ENCODE peak calls at places on chromosomes 12 and 14, in nine cellular contexts. One of them, this sample, is unnamed.
A peak's percentile ranks its signal among the peaks of the same experiment; 100 is the strongest.

GRCh38 chr12:106113446-106114083 is 25.2 kb downstream of the NUAK1 start:
- DNase-seq in RCC 7860: no peak
- DNase-seq in left ventricle myocardium superior: no peak
- DNase-seq in SW480: no peak
- DNase-seq in cardiac fibroblast: no peak
- DNase-seq in A549: no peak
- DNase-seq in NCI-H774: no peak
- DNase-seq in stimulated activated CD8-positive, alpha-beta memory T cell treated with anti-CD3 and anti-CD28 coated beads, Interleukin-7, amount 100 ng/mL, for 24 hours: no peak
- DNase-seq in fibroblast of the aortic adventitia: peak; percentile 72
- DNase-seq in this sample: no peak

GRCh38 chr14:37594916-37595808 is at the start of the genes FOXA1 and TTC6:
- DNase-seq in RCC 7860: peak; percentile 24
- DNase-seq in left ventricle myocardium superior: no peak
- DNase-seq in SW480: peak; percentile 71
- DNase-seq in cardiac fibroblast: no peak
- DNase-seq in A549: peak; percentile 53
- DNase-seq in NCI-H774: peak; percentile 96
- DNase-seq in stimulated activated CD8-positive, alpha-beta memory T cell treated with anti-CD3 and anti-CD28 coated beads, Interleukin-7, amount 100 ng/mL, for 24 hours: no peak
- DNase-seq in fibroblast of the aortic adventitia: peak; percentile 16
- DNase-seq in this sample: no peak

GRCh38 chr12:115261691-115262398 is 577.9 kb upstream of the TBX3 start:
- DNase-seq in RCC 7860: peak; percentile 83
- DNase-seq in left ventricle myocardium superior: no peak
- DNase-seq in SW480: peak; percentile 13
- DNase-seq in cardiac fibroblast: no peak
- DNase-seq in A549: no peak
- DNase-seq in NCI-H774: no peak
- DNase-seq in stimulated activated CD8-positive, alpha-beta memory T cell treated with anti-CD3 and anti-CD28 coated beads, Interleukin-7, amount 100 ng/mL, for 24 hours: no peak
- DNase-seq in fibroblast of the aortic adventitia: peak; percentile 21
- DNase-seq in this sample: no peak

GRCh38 chr12:3099146-3099545 is 22.0 kb downstream of the TSPAN9 start:
- DNase-seq in RCC 7860: no peak
- DNase-seq in left ventricle myocardium superior: no peak
- DNase-seq in SW480: no peak
- DNase-seq in cardiac fibroblast: no peak
- DNase-seq in A549: no peak
- DNase-seq in NCI-H774: no peak
- DNase-seq in stimulated activated CD8-positive, alpha-beta memory T cell treated with anti-CD3 and anti-CD28 coated beads, Interleukin-7, amount 100 ng/mL, for 24 hours: no peak
- DNase-seq in fibroblast of the aortic adventitia: no peak
- DNase-seq in this sample: no peak

GRCh38 chr12:42705863-42706262 is 116.3 kb upstream of the PRICKLE1 start:
- DNase-seq in RCC 7860: no peak
- DNase-seq in left ventricle myocardium superior: peak; percentile 85
- DNase-seq in SW480: no peak
- DNase-seq in cardiac fibroblast: peak; percentile 95
- DNase-seq in A549: no peak
- DNase-seq in NCI-H774: no peak
- DNase-seq in stimulated activated CD8-positive, alpha-beta memory T cell treated with anti-CD3 and anti-CD28 coated beads, Interleukin-7, amount 100 ng/mL, for 24 hours: no peak
- DNase-seq in fibroblast of the aortic adventitia: peak; percentile 94
- DNase-seq in this sample: no peak

GRCh38 chr14:72974661-72975060 is 48.4 kb downstream of the DCAF4 start:
- DNase-seq in RCC 7860: no peak
- DNase-seq in left ventricle myocardium superior: no peak
- DNase-seq in SW480: no peak
- DNase-seq in cardiac fibroblast: no peak
- DNase-seq in A549: no peak
- DNase-seq in NCI-H774: no peak
- DNase-seq in stimulated activated CD8-positive, alpha-beta memory T cell treated with anti-CD3 and anti-CD28 coated beads, Interleukin-7, amount 100 ng/mL, for 24 hours: no peak
- DNase-seq in fibroblast of the aortic adventitia: no peak
- DNase-seq in this sample: no peak

GRCh38 chr12:25929096-25929637 is 29.3 kb upstream of the RASSF8 start:
- DNase-seq in RCC 7860: no peak
- DNase-seq in left ventricle myocardium superior: no peak
- DNase-seq in SW480: no peak
- DNase-seq in cardiac fibroblast: peak; percentile 80
- DNase-seq in A549: no peak
- DNase-seq in NCI-H774: no peak
- DNase-seq in stimulated activated CD8-positive, alpha-beta memory T cell treated with anti-CD3 and anti-CD28 coated beads, Interleukin-7, amount 100 ng/mL, for 24 hours: no peak
- DNase-seq in fibroblast of the aortic adventitia: peak; percentile 61
- DNase-seq in this sample: no peak

GRCh38 chr12:103913100-103913499 is 17.1 kb upstream of the HSP90B1 start:
- DNase-seq in RCC 7860: no peak
- DNase-seq in left ventricle myocardium superior: no peak
- DNase-seq in SW480: no peak
- DNase-seq in cardiac fibroblast: no peak
- DNase-seq in A549: no peak
- DNase-seq in NCI-H774: no peak
- DNase-seq in stimulated activated CD8-positive, alpha-beta memory T cell treated with anti-CD3 and anti-CD28 coated beads, Interleukin-7, amount 100 ng/mL, for 24 hours: no peak
- DNase-seq in fibroblast of the aortic adventitia: no peak
- DNase-seq in this sample: no peak

GRCh38 chr14:66072190-66072905 is 413.8 kb upstream of the CCDC196 start:
- DNase-seq in RCC 7860: no peak
- DNase-seq in left ventricle myocardium superior: no peak
- DNase-seq in SW480: no peak
- DNase-seq in cardiac fibroblast: no peak
- DNase-seq in A549: no peak
- DNase-seq in NCI-H774: no peak
- DNase-seq in stimulated activated CD8-positive, alpha-beta memory T cell treated with anti-CD3 and anti-CD28 coated beads, Interleukin-7, amount 100 ng/mL, for 24 hours: no peak
- DNase-seq in fibroblast of the aortic adventitia: no peak
- DNase-seq in this sample: no peak

This sample was measured in activated CD8-positive, alpha-beta memory T cell treated with anti-CD3 and anti-CD28 coated beads, Interleukin-2, amount 10 ng/mL, durations not matched to agents 7 days and 5 days.